ENCODE peak calls at places on chromosomes 11 and 22, in nine cellular contexts. M is sigmoid colon, W is HepG2, A is tibial artery, O is neural progenitor cell, R is pancreas, P is adrenal gland, E is right atrium auricular region, U is ovary. H is an unnamed sample.

GRCh38 chr11:128905345-128906184 is 14.4 kb downstream of the KCNJ5 start:
- DNase-seq in E (no peak), M (no peak), U (peak), O (peak), W (no peak), A (peak), R (peak), P (peak), H (no peak)

GRCh38 chr11:63868399-63869064 is 29.6 kb downstream of the MARK2 start:
- DNase-seq in M (no peak), O (no peak), W (no peak), P (no peak), A (no peak), R (no peak), E (no peak), U (no peak), H (no peak)

GRCh38 chr11:26930518-26931247 is 63.2 kb upstream of the FIBIN start:
- DNase-seq in U (no peak), M (no peak), W (no peak), R (no peak), O (no peak), P (no peak), A (no peak), E (no peak), H (no peak)

GRCh38 chr11:413120-414081 is 1.4 kb downstream of the SIGIRR start:
- DNase-seq in O (no peak), W (no peak), R (no peak), M (no peak), E (no peak), U (no peak), A (no peak), P (no peak), H (no peak)

GRCh38 chr22:37661160-37661924 is 2.8 kb downstream of the PDXP start:
- DNase-seq in U (no peak), P (no peak), A (no peak), O (peak), R (no peak), E (no peak), W (peak), M (no peak), H (no peak)

GRCh38 chr11:8760896-8761295 is 78.3 kb downstream of the RPL27A start:
- DNase-seq in P (no peak), U (no peak), M (peak), W (no peak), A (no peak), E (no peak), O (no peak), R (no peak), H (no peak)

GRCh38 chr22:17086750-17087149 is 1.9 kb downstream of the IL17RA start:
- DNase-seq in W (no peak), P (no peak), M (peak), A (peak), O (no peak), R (no peak), U (no peak), E (no peak), H (peak)

GRCh38 chr11:65311197-65311631 is 3.5 kb upstream of the CDC42EP2 start:
- DNase-seq in R (no peak), M (no peak), O (peak), E (peak), W (no peak), U (no peak), P (no peak), A (no peak), H (no peak)

GRCh38 chr11:77471520-77472234 is 2.2 kb downstream of the PAK1 start:
- DNase-seq in R (peak), E (no peak), U (peak), W (peak), A (no peak), P (no peak), M (no peak), O (peak), H (no peak)
- H3K4me3 ChIP-seq in R (no peak), E (no peak), U (no peak), W (no peak), A (no peak), P (no peak), M (no peak), O (peak), H (no peak)

GRCh38 chr11:1484061-1484671 is 2.4 kb downstream of the MOB2 start:
- DNase-seq in O (no peak), U (peak), A (peak), E (no peak), M (peak), R (no peak), W (no peak), P (no peak), H (no peak)

GRCh38 chr11:1483445-1483961 is 3.1 kb downstream of the MOB2 start:
- DNase-seq in M (peak), P (no peak), A (peak), W (no peak), R (no peak), U (peak), E (no peak), O (no peak), H (peak)

GRCh38 chr11:1481861-1482441 is 4.6 kb downstream of the MOB2 start:
- DNase-seq in R (no peak), E (no peak), P (no peak), O (no peak), U (peak), M (peak), W (no peak), A (peak), H (no peak)

GRCh38 chr11:1481483-1481825 is 5.1 kb downstream of the MOB2 start:
- DNase-seq in U (no peak), M (peak), E (no peak), R (no peak), O (peak), A (peak), P (no peak), W (no peak), H (no peak)

GRCh38 chr11:1482581-1483444 is 3.8 kb downstream of the MOB2 start:
- DNase-seq in E (no peak), O (no peak), A (peak), W (no peak), P (no peak), R (no peak), M (peak), U (peak), H (peak)
- TF ChIP-seq CTCF in E (no peak), O (peak), A (peak), W (no peak), P (no peak), R (no peak), M (no peak), U (no peak), H (no peak)

DNA sequence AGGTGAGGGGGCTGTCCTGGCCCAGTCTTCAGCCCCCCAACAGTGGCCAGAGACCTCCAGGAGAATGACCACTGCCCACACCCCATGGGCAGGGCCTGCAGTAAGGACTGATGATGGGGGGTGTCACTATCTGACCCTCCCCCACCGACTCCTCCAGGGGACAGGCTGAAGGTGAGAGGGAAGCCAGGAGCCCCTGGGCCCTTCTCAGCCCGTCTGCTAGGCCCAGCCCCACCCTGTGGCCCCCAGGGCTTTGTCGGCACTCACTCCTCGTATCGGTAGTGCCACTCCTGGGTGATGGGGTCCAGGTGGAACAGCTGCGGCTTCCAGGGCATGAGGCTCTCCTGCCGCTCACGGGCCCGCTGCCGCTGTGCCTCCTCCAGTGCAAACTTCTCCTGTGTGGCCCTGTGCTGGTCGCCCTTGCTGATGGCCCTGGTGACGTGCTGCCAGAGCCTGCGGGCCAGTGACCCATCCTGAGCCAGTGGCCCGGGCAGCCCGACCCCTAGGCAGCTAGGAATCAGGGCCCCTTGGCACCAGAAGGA is 35.4 kb upstream of the CARS1 start:
- DNase-seq in A (no peak), O (no peak), M (peak), U (no peak), R (no peak), W (no peak), E (no peak), P (no peak), H (no peak)
- H3K27ac ChIP-seq in A (no peak), O (no peak), M (no peak), U (no peak), R (no peak), W (no peak), E (no peak), P (no peak), H (no peak)

DNA sequence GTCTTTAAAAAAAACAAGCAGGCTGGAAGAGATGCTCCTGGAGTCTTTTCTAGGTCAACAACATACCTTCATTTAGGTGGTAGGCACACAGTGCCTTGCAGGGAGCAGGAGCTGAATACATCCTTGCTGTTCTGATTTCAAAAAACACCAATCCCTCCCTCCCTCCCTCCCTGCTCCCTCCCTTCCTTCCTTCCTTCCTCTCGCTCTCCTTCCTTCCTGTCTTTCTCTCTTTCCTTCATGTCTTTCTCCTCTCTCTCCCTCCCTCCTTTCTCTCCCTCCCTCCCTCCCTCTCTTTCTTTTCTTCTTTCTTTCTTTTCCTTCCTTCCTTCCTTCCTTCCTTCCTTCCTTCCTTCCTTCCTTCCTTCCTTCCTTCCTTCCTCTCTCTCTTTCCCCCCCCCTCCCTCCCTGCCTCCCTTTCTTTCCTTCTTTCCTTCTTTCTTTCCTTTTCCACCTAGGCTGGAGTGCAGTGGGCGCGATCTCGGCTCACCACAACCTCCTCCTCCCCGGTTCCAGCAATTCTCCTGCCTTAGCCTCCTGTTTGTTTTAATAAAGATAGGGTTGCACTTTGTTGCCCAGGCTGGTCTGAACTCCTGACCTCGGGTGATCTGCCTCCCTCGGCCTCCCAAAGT is 245.1 kb downstream of the MIAT start:
- DNase-seq in M (no peak), R (no peak), W (no peak), E (no peak), A (no peak), U (no peak), O (no peak), P (no peak), H (no peak)
- H3K4me3 ChIP-seq in M (peak), R (no peak), W (no peak), E (peak), A (no peak), U (no peak), O (peak), P (no peak), H (peak)

DNA sequence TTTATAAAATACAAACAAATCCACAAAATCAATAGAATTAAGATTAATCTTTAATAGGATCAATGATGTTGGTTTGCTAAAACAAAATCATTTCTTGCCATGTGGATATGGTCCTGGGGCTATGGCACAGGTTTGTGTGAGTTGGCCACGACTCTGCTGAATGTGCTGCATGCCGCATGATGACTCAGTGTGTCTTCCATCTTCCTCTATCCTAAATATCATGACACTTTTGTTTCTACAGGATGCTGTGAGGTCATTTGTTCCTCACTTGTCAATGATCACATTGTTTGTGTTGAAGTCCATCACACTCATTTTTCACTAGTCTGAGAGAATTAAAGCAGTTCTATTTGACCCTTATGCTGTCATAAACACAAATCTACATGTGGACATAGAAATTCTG is 167.2 kb upstream of the ZBED5 start:
- DNase-seq in P (no peak), U (no peak), E (no peak), R (no peak), O (no peak), A (no peak), M (no peak), W (no peak), H (no peak)
- TF ChIP-seq CTCF in P (no peak), U (no peak), E (no peak), R (no peak), O (no peak), A (no peak), M (no peak), W (no peak), H (no peak)